ENCODE peak calls at places on chromosomes 1 and 21, in ten cellular contexts. One of them, this sample, is unnamed.

GRCh38 chr21:32134441-32135159 is 144.2 kb downstream of the MIS18A start:
- DNase-seq in activated gamma-delta T cell treated with anti-CD3 and anti-CD28 coated beads, Interleukin-2, amount 50 U/mL, for 16 hours: no peak
- DNase-seq in choroid plexus epithelial cell: no peak
- DNase-seq in T-helper 1 cell: no peak
- DNase-seq in effector memory CD8-positive, alpha-beta T cell: no peak
- DNase-seq in left ventricle myocardium inferior: no peak
- DNase-seq in GM13977: no peak
- DNase-seq in HuH-7.5: no peak
- DNase-seq in iPS DF 6.9: no peak
- DNase-seq in left colon: no peak
- DNase-seq in this sample: no peak

GRCh38 chr21:30515681-30516080 is 13.7 kb upstream of the KRTAP19-5 start:
- DNase-seq in T-helper 1 cell: no peak
- DNase-seq in effector memory CD8-positive, alpha-beta T cell: no peak
- DNase-seq in HuH-7.5: no peak
- DNase-seq in iPS DF 6.9: no peak
- DNase-seq in left colon: no peak
- DNase-seq in choroid plexus epithelial cell: no peak
- DNase-seq in GM13977: no peak
- DNase-seq in activated gamma-delta T cell treated with anti-CD3 and anti-CD28 coated beads, Interleukin-2, amount 50 U/mL, for 16 hours: no peak
- DNase-seq in left ventricle myocardium inferior: no peak
- DNase-seq in this sample: no peak

GRCh38 chr1:105964879-105965278 is 1091.6 kb upstream of the PRMT6 start:
- DNase-seq in HuH-7.5: no peak
- DNase-seq in GM13977: no peak
- DNase-seq in iPS DF 6.9: no peak
- DNase-seq in choroid plexus epithelial cell: no peak
- DNase-seq in left colon: no peak
- DNase-seq in activated gamma-delta T cell treated with anti-CD3 and anti-CD28 coated beads, Interleukin-2, amount 50 U/mL, for 16 hours: no peak
- DNase-seq in left ventricle myocardium inferior: no peak
- DNase-seq in T-helper 1 cell: no peak
- DNase-seq in effector memory CD8-positive, alpha-beta T cell: no peak
- DNase-seq in this sample: no peak

GRCh38 chr1:91777630-91778300 is 108.2 kb downstream of the TGFBR3 start:
- DNase-seq in left ventricle myocardium inferior: no peak
- DNase-seq in iPS DF 6.9: no peak
- DNase-seq in GM13977: no peak
- DNase-seq in left colon: no peak
- DNase-seq in activated gamma-delta T cell treated with anti-CD3 and anti-CD28 coated beads, Interleukin-2, amount 50 U/mL, for 16 hours: no peak
- DNase-seq in T-helper 1 cell: no peak
- DNase-seq in HuH-7.5: no peak
- DNase-seq in choroid plexus epithelial cell: no peak
- DNase-seq in effector memory CD8-positive, alpha-beta T cell: no peak
- DNase-seq in this sample: no peak

GRCh38 chr1:9281907-9282306 is 10.8 kb upstream of the SPSB1 start:
- DNase-seq in left colon: no peak
- DNase-seq in activated gamma-delta T cell treated with anti-CD3 and anti-CD28 coated beads, Interleukin-2, amount 50 U/mL, for 16 hours: no peak
- DNase-seq in T-helper 1 cell: no peak
- DNase-seq in choroid plexus epithelial cell: no peak
- DNase-seq in left ventricle myocardium inferior: no peak
- DNase-seq in iPS DF 6.9: no peak
- DNase-seq in effector memory CD8-positive, alpha-beta T cell: no peak
- DNase-seq in GM13977: no peak
- DNase-seq in HuH-7.5: no peak
- DNase-seq in this sample: no peak

GRCh38 chr21:41112740-41113692 is 54.9 kb upstream of the BACE2 start:
- DNase-seq in choroid plexus epithelial cell: peak
- DNase-seq in iPS DF 6.9: peak
- DNase-seq in GM13977: no peak
- DNase-seq in left colon: no peak
- DNase-seq in left ventricle myocardium inferior: no peak
- DNase-seq in T-helper 1 cell: no peak
- DNase-seq in activated gamma-delta T cell treated with anti-CD3 and anti-CD28 coated beads, Interleukin-2, amount 50 U/mL, for 16 hours: no peak
- DNase-seq in HuH-7.5: no peak
- DNase-seq in effector memory CD8-positive, alpha-beta T cell: no peak
- DNase-seq in this sample: peak

GRCh38 chr21:17462276-17462981 is 50.4 kb upstream of the CXADR start:
- DNase-seq in effector memory CD8-positive, alpha-beta T cell: no peak
- DNase-seq in left colon: peak
- DNase-seq in activated gamma-delta T cell treated with anti-CD3 and anti-CD28 coated beads, Interleukin-2, amount 50 U/mL, for 16 hours: no peak
- DNase-seq in HuH-7.5: no peak
- DNase-seq in GM13977: no peak
- DNase-seq in choroid plexus epithelial cell: peak
- DNase-seq in T-helper 1 cell: no peak
- DNase-seq in iPS DF 6.9: no peak
- DNase-seq in left ventricle myocardium inferior: no peak
- DNase-seq in this sample: no peak

GRCh38 chr1:237568955-237569354 is 321.8 kb downstream of the ZP4 start:
- DNase-seq in T-helper 1 cell: no peak
- DNase-seq in effector memory CD8-positive, alpha-beta T cell: no peak
- DNase-seq in iPS DF 6.9: no peak
- DNase-seq in left colon: no peak
- DNase-seq in activated gamma-delta T cell treated with anti-CD3 and anti-CD28 coated beads, Interleukin-2, amount 50 U/mL, for 16 hours: no peak
- DNase-seq in GM13977: no peak
- DNase-seq in left ventricle myocardium inferior: no peak
- DNase-seq in choroid plexus epithelial cell: peak
- DNase-seq in HuH-7.5: no peak
- DNase-seq in this sample: no peak

GRCh38 chr1:93559045-93559444 is 111.1 kb downstream of the FNBP1L start:
- DNase-seq in T-helper 1 cell: no peak
- DNase-seq in effector memory CD8-positive, alpha-beta T cell: no peak
- DNase-seq in activated gamma-delta T cell treated with anti-CD3 and anti-CD28 coated beads, Interleukin-2, amount 50 U/mL, for 16 hours: no peak
- DNase-seq in iPS DF 6.9: no peak
- DNase-seq in left colon: no peak
- DNase-seq in HuH-7.5: no peak
- DNase-seq in choroid plexus epithelial cell: no peak
- DNase-seq in GM13977: no peak
- DNase-seq in left ventricle myocardium inferior: no peak
- DNase-seq in this sample: no peak

GRCh38 chr1:234608026-234608719 is 1.8 kb downstream of the IRF2BP2 start:
- DNase-seq in GM13977: peak
- DNase-seq in activated gamma-delta T cell treated with anti-CD3 and anti-CD28 coated beads, Interleukin-2, amount 50 U/mL, for 16 hours: peak
- DNase-seq in iPS DF 6.9: no peak
- DNase-seq in left colon: peak
- DNase-seq in HuH-7.5: peak
- DNase-seq in effector memory CD8-positive, alpha-beta T cell: peak
- DNase-seq in choroid plexus epithelial cell: peak
- DNase-seq in left ventricle myocardium inferior: peak
- DNase-seq in T-helper 1 cell: peak
- DNase-seq in this sample: peak

GRCh38 chr1:86887479-86888162 is 26.3 kb downstream of the SELENOF start:
- DNase-seq in choroid plexus epithelial cell: no peak
- DNase-seq in GM13977: no peak
- DNase-seq in T-helper 1 cell: no peak
- DNase-seq in activated gamma-delta T cell treated with anti-CD3 and anti-CD28 coated beads, Interleukin-2, amount 50 U/mL, for 16 hours: no peak
- DNase-seq in left colon: no peak
- DNase-seq in left ventricle myocardium inferior: no peak
- DNase-seq in effector memory CD8-positive, alpha-beta T cell: no peak
- DNase-seq in HuH-7.5: no peak
- DNase-seq in iPS DF 6.9: no peak
- DNase-seq in this sample: no peak

GRCh38 chr1:160618327-160618726 is 28.5 kb downstream of the SLAMF1 start:
- DNase-seq in activated gamma-delta T cell treated with anti-CD3 and anti-CD28 coated beads, Interleukin-2, amount 50 U/mL, for 16 hours: no peak
- DNase-seq in left colon: no peak
- DNase-seq in choroid plexus epithelial cell: no peak
- DNase-seq in iPS DF 6.9: no peak
- DNase-seq in left ventricle myocardium inferior: no peak
- DNase-seq in HuH-7.5: no peak
- DNase-seq in effector memory CD8-positive, alpha-beta T cell: no peak
- DNase-seq in GM13977: no peak
- DNase-seq in T-helper 1 cell: no peak
- DNase-seq in this sample: no peak

GRCh38 chr1:2046225-2046917 is 3.8 kb upstream of the PRKCZ start:
- DNase-seq in activated gamma-delta T cell treated with anti-CD3 and anti-CD28 coated beads, Interleukin-2, amount 50 U/mL, for 16 hours: no peak
- DNase-seq in choroid plexus epithelial cell: peak
- DNase-seq in left colon: peak
- DNase-seq in T-helper 1 cell: no peak
- DNase-seq in iPS DF 6.9: peak
- DNase-seq in effector memory CD8-positive, alpha-beta T cell: no peak
- DNase-seq in GM13977: peak
- DNase-seq in left ventricle myocardium inferior: peak
- DNase-seq in HuH-7.5: peak
- DNase-seq in this sample: no peak

GRCh38 chr1:225449261-225449660 is 21.4 kb upstream of the LBR start:
- DNase-seq in GM13977: no peak
- DNase-seq in activated gamma-delta T cell treated with anti-CD3 and anti-CD28 coated beads, Interleukin-2, amount 50 U/mL, for 16 hours: no peak
- DNase-seq in left colon: peak
- DNase-seq in choroid plexus epithelial cell: no peak
- DNase-seq in T-helper 1 cell: no peak
- DNase-seq in HuH-7.5: no peak
- DNase-seq in iPS DF 6.9: no peak
- DNase-seq in left ventricle myocardium inferior: no peak
- DNase-seq in effector memory CD8-positive, alpha-beta T cell: no peak
- DNase-seq in this sample: no peak

GRCh38 chr21:33063907-33064622 is 5.9 kb upstream of the OLIG1 start:
- DNase-seq in choroid plexus epithelial cell: no peak
- DNase-seq in iPS DF 6.9: no peak
- DNase-seq in left ventricle myocardium inferior: no peak
- DNase-seq in left colon: no peak
- DNase-seq in activated gamma-delta T cell treated with anti-CD3 and anti-CD28 coated beads, Interleukin-2, amount 50 U/mL, for 16 hours: no peak
- DNase-seq in HuH-7.5: no peak
- DNase-seq in T-helper 1 cell: no peak
- DNase-seq in GM13977: no peak
- DNase-seq in effector memory CD8-positive, alpha-beta T cell: no peak
- DNase-seq in this sample: no peak

GRCh38 chr1:192263436-192263835 is 53.4 kb upstream of the RGS21 start:
- DNase-seq in HuH-7.5: no peak
- DNase-seq in choroid plexus epithelial cell: peak
- DNase-seq in activated gamma-delta T cell treated with anti-CD3 and anti-CD28 coated beads, Interleukin-2, amount 50 U/mL, for 16 hours: no peak
- DNase-seq in left ventricle myocardium inferior: no peak
- DNase-seq in left colon: no peak
- DNase-seq in iPS DF 6.9: no peak
- DNase-seq in GM13977: no peak
- DNase-seq in effector memory CD8-positive, alpha-beta T cell: no peak
- DNase-seq in T-helper 1 cell: no peak
- DNase-seq in this sample: no peak

GRCh38 chr1:58683519-58683918 is 16.3 kb downstream of the MYSM1 start:
- DNase-seq in HuH-7.5: no peak
- DNase-seq in iPS DF 6.9: no peak
- DNase-seq in effector memory CD8-positive, alpha-beta T cell: no peak
- DNase-seq in T-helper 1 cell: no peak
- DNase-seq in GM13977: no peak
- DNase-seq in choroid plexus epithelial cell: no peak
- DNase-seq in left colon: no peak
- DNase-seq in activated gamma-delta T cell treated with anti-CD3 and anti-CD28 coated beads, Interleukin-2, amount 50 U/mL, for 16 hours: no peak
- DNase-seq in left ventricle myocardium inferior: no peak
- DNase-seq in this sample: no peak

GRCh38 chr21:29052224-29052623 is 21.2 kb downstream of the CCT8 start:
- DNase-seq in left colon: no peak
- DNase-seq in activated gamma-delta T cell treated with anti-CD3 and anti-CD28 coated beads, Interleukin-2, amount 50 U/mL, for 16 hours: no peak
- DNase-seq in left ventricle myocardium inferior: no peak
- DNase-seq in HuH-7.5: no peak
- DNase-seq in T-helper 1 cell: no peak
- DNase-seq in effector memory CD8-positive, alpha-beta T cell: no peak
- DNase-seq in choroid plexus epithelial cell: no peak
- DNase-seq in GM13977: no peak
- DNase-seq in iPS DF 6.9: no peak
- DNase-seq in this sample: no peak

GRCh38 chr1:28926629-28927441 is 12.5 kb downstream of the EPB41 start:
- DNase-seq in GM13977: peak
- DNase-seq in left colon: no peak
- DNase-seq in iPS DF 6.9: no peak
- DNase-seq in T-helper 1 cell: no peak
- DNase-seq in effector memory CD8-positive, alpha-beta T cell: peak
- DNase-seq in activated gamma-delta T cell treated with anti-CD3 and anti-CD28 coated beads, Interleukin-2, amount 50 U/mL, for 16 hours: peak
- DNase-seq in left ventricle myocardium inferior: no peak
- DNase-seq in choroid plexus epithelial cell: peak
- DNase-seq in HuH-7.5: no peak
- DNase-seq in this sample: no peak

GRCh38 chr1:213474054-213474453 is 423.0 kb downstream of the RPS6KC1 start:
- DNase-seq in left colon: no peak
- DNase-seq in left ventricle myocardium inferior: peak
- DNase-seq in choroid plexus epithelial cell: peak
- DNase-seq in T-helper 1 cell: no peak
- DNase-seq in effector memory CD8-positive, alpha-beta T cell: no peak
- DNase-seq in iPS DF 6.9: no peak
- DNase-seq in HuH-7.5: no peak
- DNase-seq in GM13977: no peak
- DNase-seq in activated gamma-delta T cell treated with anti-CD3 and anti-CD28 coated beads, Interleukin-2, amount 50 U/mL, for 16 hours: no peak
- DNase-seq in this sample: no peak

GRCh38 chr1:40887012-40887378 is 24.8 kb upstream of the CITED4 start:
- DNase-seq in activated gamma-delta T cell treated with anti-CD3 and anti-CD28 coated beads, Interleukin-2, amount 50 U/mL, for 16 hours: no peak
- DNase-seq in left ventricle myocardium inferior: no peak
- DNase-seq in GM13977: no peak
- DNase-seq in effector memory CD8-positive, alpha-beta T cell: no peak
- DNase-seq in T-helper 1 cell: no peak
- DNase-seq in left colon: no peak
- DNase-seq in HuH-7.5: no peak
- DNase-seq in choroid plexus epithelial cell: no peak
- DNase-seq in iPS DF 6.9: no peak
- DNase-seq in this sample: no peak

GRCh38 chr1:43241352-43241953 is 28.3 kb upstream of the TMEM125 start:
- DNase-seq in T-helper 1 cell: no peak
- DNase-seq in iPS DF 6.9: no peak
- DNase-seq in GM13977: no peak
- DNase-seq in HuH-7.5: no peak
- DNase-seq in left colon: no peak
- DNase-seq in activated gamma-delta T cell treated with anti-CD3 and anti-CD28 coated beads, Interleukin-2, amount 50 U/mL, for 16 hours: no peak
- DNase-seq in effector memory CD8-positive, alpha-beta T cell: no peak
- DNase-seq in left ventricle myocardium inferior: no peak
- DNase-seq in choroid plexus epithelial cell: peak
- DNase-seq in this sample: no peak

GRCh38 chr1:94095112-94095637 is 25.8 kb downstream of the ABCA4 start:
- DNase-seq in T-helper 1 cell: no peak
- DNase-seq in left ventricle myocardium inferior: peak
- DNase-seq in activated gamma-delta T cell treated with anti-CD3 and anti-CD28 coated beads, Interleukin-2, amount 50 U/mL, for 16 hours: no peak
- DNase-seq in left colon: peak
- DNase-seq in HuH-7.5: no peak
- DNase-seq in iPS DF 6.9: no peak
- DNase-seq in choroid plexus epithelial cell: peak
- DNase-seq in effector memory CD8-positive, alpha-beta T cell: no peak
- DNase-seq in GM13977: no peak
- DNase-seq in this sample: peak

GRCh38 chr1:43545686-43546387 is 15.2 kb downstream of the PTPRF start:
- DNase-seq in iPS DF 6.9: peak
- DNase-seq in T-helper 1 cell: no peak
- DNase-seq in left colon: peak
- DNase-seq in HuH-7.5: peak
- DNase-seq in left ventricle myocardium inferior: no peak
- DNase-seq in choroid plexus epithelial cell: peak
- DNase-seq in effector memory CD8-positive, alpha-beta T cell: no peak
- DNase-seq in GM13977: no peak
- DNase-seq in activated gamma-delta T cell treated with anti-CD3 and anti-CD28 coated beads, Interleukin-2, amount 50 U/mL, for 16 hours: no peak
- DNase-seq in this sample: no peak

GRCh38 chr1:93844262-93845045 is 34.6 kb downstream of the DNTTIP2 start:
- DNase-seq in GM13977: peak
- DNase-seq in iPS DF 6.9: no peak
- DNase-seq in effector memory CD8-positive, alpha-beta T cell: peak
- DNase-seq in HuH-7.5: peak
- DNase-seq in activated gamma-delta T cell treated with anti-CD3 and anti-CD28 coated beads, Interleukin-2, amount 50 U/mL, for 16 hours: peak
- DNase-seq in left colon: peak
- DNase-seq in choroid plexus epithelial cell: peak
- DNase-seq in T-helper 1 cell: no peak
- DNase-seq in left ventricle myocardium inferior: no peak
- DNase-seq in this sample: peak

GRCh38 chr1:159920202-159920601 is 5.1 kb downstream of the TAGLN2 start:
- DNase-seq in effector memory CD8-positive, alpha-beta T cell: no peak
- DNase-seq in T-helper 1 cell: no peak
- DNase-seq in activated gamma-delta T cell treated with anti-CD3 and anti-CD28 coated beads, Interleukin-2, amount 50 U/mL, for 16 hours: no peak
- DNase-seq in HuH-7.5: no peak
- DNase-seq in choroid plexus epithelial cell: no peak
- DNase-seq in iPS DF 6.9: no peak
- DNase-seq in GM13977: no peak
- DNase-seq in left colon: no peak
- DNase-seq in left ventricle myocardium inferior: no peak
- DNase-seq in this sample: no peak

GRCh38 chr1:214520544-214521165 is 30.7 kb downstream of the PTPN14 start:
- DNase-seq in HuH-7.5: no peak
- DNase-seq in activated gamma-delta T cell treated with anti-CD3 and anti-CD28 coated beads, Interleukin-2, amount 50 U/mL, for 16 hours: no peak
- DNase-seq in choroid plexus epithelial cell: no peak
- DNase-seq in effector memory CD8-positive, alpha-beta T cell: no peak
- DNase-seq in T-helper 1 cell: no peak
- DNase-seq in left colon: no peak
- DNase-seq in iPS DF 6.9: no peak
- DNase-seq in left ventricle myocardium inferior: no peak
- DNase-seq in GM13977: no peak
- DNase-seq in this sample: no peak

GRCh38 chr1:23384312-23385058 is 14.8 kb upstream of the ZNF436 start:
- DNase-seq in effector memory CD8-positive, alpha-beta T cell: no peak
- DNase-seq in left ventricle myocardium inferior: no peak
- DNase-seq in HuH-7.5: no peak
- DNase-seq in GM13977: no peak
- DNase-seq in choroid plexus epithelial cell: peak
- DNase-seq in iPS DF 6.9: no peak
- DNase-seq in T-helper 1 cell: no peak
- DNase-seq in left colon: no peak
- DNase-seq in activated gamma-delta T cell treated with anti-CD3 and anti-CD28 coated beads, Interleukin-2, amount 50 U/mL, for 16 hours: no peak
- DNase-seq in this sample: no peak